ENCODE peak calls at places on chromosomes 4 and X, in four cellular contexts. T, Q, S and R are unnamed samples.

GRCh38 chrX:147735364-147735763 is 176.4 kb upstream of the FMR1 start:
- DNase-seq in S (no peak), T (peak; percentile 34), Q (no peak), R (no peak)

GRCh38 chrX:69088171-69088938 is 76.9 kb downstream of the PJA1 start:
- DNase-seq in T (peak; percentile 26), Q (no peak), S (peak; percentile 28), R (peak; percentile 42)

GRCh38 chr4:77734928-77735327 is 84.2 kb downstream of the CNOT6L start:
- DNase-seq in T (peak; percentile 54), S (peak; percentile 79), Q (no peak), R (no peak)

GRCh38 chrX:20743054-20743453 is 476.3 kb upstream of the RPS6KA3 start:
- DNase-seq in S (no peak), Q (no peak), T (no peak), R (no peak)

GRCh38 chr4:108045687-108046024 is 56.0 kb downstream of the HADH start:
- DNase-seq in T (no peak), S (no peak), Q (no peak), R (no peak)

GRCh38 chr4:156799121-156799589 is 172.4 kb downstream of the PDGFC start:
- DNase-seq in S (peak; percentile 45), T (peak; percentile 31), Q (no peak), R (no peak)

GRCh38 chr4:37243061-37243460 is 1.5 kb upstream of the NWD2 start:
- DNase-seq in S (no peak), Q (peak; percentile 45), T (peak; percentile 67), R (peak; percentile 63)

GRCh38 chr4:185470503-185471195 is 884 bp downstream of the CCDC110 start:
- DNase-seq in T (peak; percentile 50), Q (peak; percentile 71), S (peak; percentile 12), R (peak; percentile 55)

GRCh38 chr4:5747746-5748365 is 36.9 kb downstream of the EVC start:
- DNase-seq in T (no peak), Q (no peak), S (peak; percentile 99), R (no peak)

GRCh38 chr4:123127865-123128264 is 205.5 kb upstream of the NUDT6 start:
- DNase-seq in Q (no peak), S (no peak), T (peak; percentile 13), R (no peak)

GRCh38 chr4:133150643-133151300 is 1.7 kb downstream of the PCDH10 start:
- DNase-seq in T (peak; percentile 47), S (no peak), Q (peak; percentile 72), R (peak; percentile 63)

GRCh38 chrX:19882066-19882775 is 5.2 kb downstream of the SH3KBP1 start:
- DNase-seq in S (no peak), T (peak; percentile 44), Q (no peak), R (no peak)

GRCh38 chrX:55336176-55336575 is 71.5 kb upstream of the PAGE3 start:
- DNase-seq in S (no peak), Q (no peak), T (no peak), R (no peak)
- H3K56ac ChIP-seq in S (no peak overlapping the region), Q (no peak overlapping the region), T (no peak overlapping the region), R (no peak overlapping the region)

GRCh38 chr4:42282081-42282901 is 115.0 kb upstream of the SHISA3 start:
- DNase-seq in S (peak; percentile 68), T (peak; percentile 88), Q (peak; percentile 61), R (peak; percentile 59)
- H3K27ac ChIP-seq in S (peak overlapping the region; percentile 4), T (no peak overlapping the region), Q (no peak overlapping the region), R (no peak overlapping the region)

GRCh38 chr4:7704091-7704490 is 235.6 kb downstream of the AFAP1 start:
- DNase-seq in Q (no peak), S (no peak), T (no peak), R (no peak)
- H3K56ac ChIP-seq in Q (no peak overlapping the region), S (no peak overlapping the region), T (no peak overlapping the region), R (no peak overlapping the region)

DNA sequence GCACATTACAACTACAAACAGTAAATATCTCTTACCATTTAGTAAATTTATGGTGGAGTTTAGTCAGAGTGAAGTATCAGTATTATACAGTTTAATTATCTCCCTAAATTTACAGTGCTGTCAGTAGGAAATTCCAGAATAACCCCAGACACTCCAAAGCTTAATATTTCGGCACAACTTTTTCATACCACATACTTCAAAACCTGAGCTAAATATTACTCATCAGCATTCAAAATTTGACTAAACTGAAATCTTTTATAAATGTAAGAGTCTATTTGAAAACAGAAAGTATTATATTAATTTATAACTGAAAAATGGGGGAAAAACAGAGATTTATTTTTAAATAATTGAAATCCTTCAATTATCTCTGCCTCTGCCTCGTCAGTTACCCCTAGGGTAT is 90.3 kb upstream of the MAPK10 start:
- DNase-seq in T (no peak), S (no peak), Q (no peak), R (no peak)
- H3K27ac ChIP-seq in T (no peak overlapping the region), S (no peak overlapping the region), Q (no peak overlapping the region), R (no peak overlapping the region)

DNA sequence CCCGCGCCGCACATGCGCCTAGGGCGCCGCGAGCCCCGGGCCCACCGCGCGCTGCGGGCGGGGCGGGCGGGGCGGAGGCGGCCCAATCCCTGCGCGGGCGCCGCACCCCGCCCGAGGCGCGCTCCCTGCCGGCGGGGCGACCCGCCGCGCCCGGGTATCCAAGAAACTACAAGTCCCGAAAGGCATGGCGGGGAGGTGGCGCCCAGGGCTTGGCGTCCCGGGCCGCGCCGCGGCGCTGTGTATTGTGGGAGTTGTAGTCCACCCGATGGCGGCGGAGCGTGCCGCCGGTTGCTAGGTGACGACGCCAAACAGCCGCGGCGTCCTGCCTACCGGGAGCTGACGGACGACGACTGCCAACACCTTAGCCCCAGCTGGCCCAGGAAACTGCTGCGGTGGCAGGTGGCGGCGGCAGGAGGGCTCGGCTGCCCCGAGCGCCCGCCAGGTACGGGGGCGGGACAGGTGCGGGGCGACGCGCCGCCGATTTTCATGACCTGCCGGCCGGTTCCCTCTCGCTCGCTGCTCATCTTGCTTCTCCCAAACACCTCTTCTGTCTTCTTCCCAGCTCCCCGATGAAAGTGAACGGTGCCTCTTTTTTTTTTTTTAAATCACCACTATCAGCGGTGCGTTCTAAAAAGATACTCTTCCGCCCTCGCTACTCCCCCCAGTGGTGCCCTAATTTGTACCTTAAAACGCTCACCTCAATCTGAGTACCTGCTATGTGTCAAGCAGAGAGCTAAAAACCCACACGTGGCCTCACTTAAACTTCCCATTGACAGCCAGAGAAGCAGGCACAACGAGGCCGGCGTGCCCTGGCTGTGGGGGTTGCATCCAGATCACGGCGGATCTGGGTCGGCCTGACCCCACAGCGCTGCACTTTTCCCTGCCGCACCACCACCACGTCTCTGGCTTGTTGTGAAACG is at the start of gene CFAP99:
- DNase-seq in S (peak; percentile 88), T (peak; percentile 98), Q (peak; percentile 95), R (peak; percentile 99)
- H3K56ac ChIP-seq in S (no peak within 1 kb of the TSS), T (peak within 1 kb of the TSS; percentile 49), Q (no peak within 1 kb of the TSS), R (no peak within 1 kb of the TSS)

DNA sequence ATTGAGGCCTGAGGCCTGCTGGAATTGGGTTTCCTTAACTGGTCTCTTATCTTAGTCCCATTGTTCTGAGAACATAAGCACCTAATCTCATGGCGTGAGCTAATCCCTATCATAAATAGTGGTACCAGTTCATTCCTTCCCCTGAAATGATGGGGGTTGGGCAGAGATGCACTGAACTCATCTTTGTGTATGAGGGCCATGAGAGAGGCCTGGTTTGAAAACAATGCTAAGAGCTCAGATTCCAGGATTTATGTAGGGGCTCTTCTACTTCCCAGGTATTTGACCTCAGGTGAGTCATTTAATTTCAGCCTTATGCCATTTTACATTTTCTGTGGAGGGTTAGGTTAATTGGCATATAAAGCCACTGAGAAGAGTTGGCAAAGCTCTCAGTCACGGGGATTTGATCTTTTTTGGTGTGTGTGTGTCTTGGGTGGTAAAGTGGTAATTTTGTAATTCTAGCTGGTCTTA is 4.4 kb downstream of the RBM3 start:
- DNase-seq in T (peak; percentile 56), Q (no peak), S (no peak), R (no peak)
- H3K27ac ChIP-seq in T (no peak overlapping the region), Q (no peak overlapping the region), S (no peak overlapping the region), R (no peak overlapping the region)

GRCh38 chr4:146061610-146062324 is 113.8 kb upstream of the LSM6 start:
- DNase-seq in S (no peak), Q (no peak), T (no peak), R (no peak)

GRCh38 chr4:146062325-146062715 is 113.2 kb upstream of the LSM6 start:
- DNase-seq in T (no peak), Q (no peak), S (no peak), R (no peak)

GRCh38 chr4:146059865-146060264 is 115.7 kb upstream of the LSM6 start:
- DNase-seq in Q (no peak), S (no peak), T (no peak), R (no peak)

GRCh38 chr4:146059153-146059552 is 116.4 kb upstream of the LSM6 start:
- DNase-seq in T (no peak), Q (no peak), S (no peak), R (no peak)

GRCh38 chr4:146058531-146058930 is 117.0 kb upstream of the LSM6 start:
- DNase-seq in T (no peak), S (no peak), Q (no peak), R (no peak)
- H3K56ac ChIP-seq in T (no peak overlapping the region), S (no peak overlapping the region), Q (no peak overlapping the region), R (no peak overlapping the region)

GRCh38 chrX:39491548-39492297 is 606.0 kb downstream of the BCOR start:
- DNase-seq in T (no peak), S (no peak), Q (no peak), R (no peak)
- H3K27ac ChIP-seq in T (no peak overlapping the region), S (no peak overlapping the region), Q (no peak overlapping the region), R (no peak overlapping the region)

DNA sequence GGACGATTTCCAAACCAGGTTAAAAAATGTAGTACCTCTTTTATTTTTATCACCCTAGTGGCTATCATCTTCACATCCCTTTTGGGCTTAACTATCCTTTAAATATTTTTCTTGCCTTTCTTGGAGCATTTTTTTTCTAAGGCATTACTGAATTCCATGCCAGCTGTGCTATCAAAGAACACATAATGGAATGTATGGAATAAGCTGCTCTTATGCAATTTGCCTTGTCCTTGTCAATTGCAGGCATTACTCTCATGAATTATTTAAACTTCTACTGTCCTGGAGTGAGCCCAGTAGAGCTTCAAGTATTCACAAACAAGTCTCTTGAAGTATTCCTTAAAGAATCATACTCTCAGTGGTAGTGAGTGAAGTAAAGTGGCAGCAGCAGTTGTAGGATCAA is 144.5 kb upstream of the IGFBP7 start:
- DNase-seq in T (no peak), S (no peak), Q (no peak), R (no peak)
- H3K56ac ChIP-seq in T (no peak overlapping the region), S (no peak overlapping the region), Q (no peak overlapping the region), R (no peak overlapping the region)